ENCODE peak calls at places on chromosomes 7 and 10, in nine cellular contexts. One of them, this sample, is unnamed.

GRCh38 chr7:44310221-44310848 is 15.1 kb downstream of the CAMK2B start:
- DNase-seq in endodermal cell: no peak
- DNase-seq in uterus: no peak
- DNase-seq in CD8-positive, alpha-beta T cell: peak; percentile 34
- DNase-seq in kidney: no peak
- DNase-seq in heart left ventricle: no peak
- DNase-seq in fibroblast of lung: no peak
- DNase-seq in adrenal gland: peak; percentile 77
- DNase-seq in spleen: peak; percentile 60
- DNase-seq in this sample: no peak

GRCh38 chr10:15363031-15363430 is 8.1 kb downstream of the FAM171A1 start:
- DNase-seq in endodermal cell: peak; percentile 66
- DNase-seq in uterus: no peak
- DNase-seq in CD8-positive, alpha-beta T cell: no peak
- DNase-seq in kidney: no peak
- DNase-seq in heart left ventricle: no peak
- DNase-seq in fibroblast of lung: peak; percentile 28
- DNase-seq in adrenal gland: no peak
- DNase-seq in spleen: no peak
- DNase-seq in this sample: no peak

GRCh38 chr7:156178857-156179256 is 366.6 kb upstream of the SHH start:
- DNase-seq in endodermal cell: peak; percentile 39
- DNase-seq in uterus: no peak
- DNase-seq in CD8-positive, alpha-beta T cell: no peak
- DNase-seq in kidney: peak; percentile 36
- DNase-seq in heart left ventricle: no peak
- DNase-seq in fibroblast of lung: no peak
- DNase-seq in adrenal gland: no peak
- DNase-seq in spleen: peak; percentile 59
- DNase-seq in this sample: no peak

GRCh38 chr10:133292919-133293809 is 15.5 kb downstream of the TUBGCP2 start:
- DNase-seq in endodermal cell: no peak
- DNase-seq in uterus: no peak
- DNase-seq in CD8-positive, alpha-beta T cell: no peak
- DNase-seq in kidney: no peak
- DNase-seq in heart left ventricle: no peak
- DNase-seq in fibroblast of lung: peak; percentile 60
- DNase-seq in adrenal gland: no peak
- DNase-seq in spleen: peak; percentile 77
- DNase-seq in this sample: peak; percentile 18

GRCh38 chr10:69732826-69733150 is 68.9 kb upstream of the COL13A1 start:
- DNase-seq in endodermal cell: no peak
- DNase-seq in uterus: no peak
- DNase-seq in CD8-positive, alpha-beta T cell: no peak
- DNase-seq in kidney: no peak
- DNase-seq in heart left ventricle: no peak
- DNase-seq in fibroblast of lung: no peak
- DNase-seq in adrenal gland: no peak
- DNase-seq in spleen: no peak
- DNase-seq in this sample: no peak

GRCh38 chr10:72146559-72147323 is 58.4 kb upstream of the SPOCK2 start:
- DNase-seq in endodermal cell: no peak
- DNase-seq in uterus: no peak
- DNase-seq in CD8-positive, alpha-beta T cell: no peak
- DNase-seq in kidney: no peak
- DNase-seq in heart left ventricle: no peak
- DNase-seq in fibroblast of lung: no peak
- DNase-seq in adrenal gland: no peak
- DNase-seq in spleen: no peak
- DNase-seq in this sample: no peak

GRCh38 chr7:25857376-25858067 is 294.5 kb upstream of the NFE2L3 start:
- DNase-seq in endodermal cell: peak; percentile 87
- DNase-seq in uterus: peak; percentile 89
- DNase-seq in CD8-positive, alpha-beta T cell: no peak
- DNase-seq in kidney: peak; percentile 87
- DNase-seq in heart left ventricle: no peak
- DNase-seq in fibroblast of lung: no peak
- DNase-seq in adrenal gland: no peak
- DNase-seq in spleen: no peak
- DNase-seq in this sample: peak; percentile 82

GRCh38 chr7:45647967-45648670 is 74.0 kb downstream of the ADCY1 start:
- DNase-seq in endodermal cell: peak; percentile 21
- DNase-seq in uterus: no peak
- DNase-seq in CD8-positive, alpha-beta T cell: no peak
- DNase-seq in kidney: no peak
- DNase-seq in heart left ventricle: no peak
- DNase-seq in fibroblast of lung: no peak
- DNase-seq in adrenal gland: no peak
- DNase-seq in spleen: no peak
- DNase-seq in this sample: no peak

GRCh38 chr10:67088035-67088434 is 162.2 kb downstream of the LRRTM3 start:
- DNase-seq in endodermal cell: no peak
- DNase-seq in uterus: no peak
- DNase-seq in CD8-positive, alpha-beta T cell: no peak
- DNase-seq in kidney: no peak
- DNase-seq in heart left ventricle: peak; percentile 13
- DNase-seq in fibroblast of lung: no peak
- DNase-seq in adrenal gland: no peak
- DNase-seq in spleen: no peak
- DNase-seq in this sample: no peak

GRCh38 chr7:110853263-110853662 is 237.7 kb upstream of the LRRN3 start:
- DNase-seq in endodermal cell: no peak
- DNase-seq in uterus: no peak
- DNase-seq in CD8-positive, alpha-beta T cell: no peak
- DNase-seq in kidney: no peak
- DNase-seq in heart left ventricle: no peak
- DNase-seq in fibroblast of lung: no peak
- DNase-seq in adrenal gland: no peak
- DNase-seq in spleen: no peak
- DNase-seq in this sample: no peak

GRCh38 chr7:81449105-81449504 is 320.7 kb downstream of the HGF start:
- DNase-seq in endodermal cell: no peak
- DNase-seq in uterus: no peak
- DNase-seq in CD8-positive, alpha-beta T cell: no peak
- DNase-seq in kidney: no peak
- DNase-seq in heart left ventricle: no peak
- DNase-seq in fibroblast of lung: no peak
- DNase-seq in adrenal gland: no peak
- DNase-seq in spleen: no peak
- DNase-seq in this sample: no peak

GRCh38 chr10:69218831-69219230 is 1.3 kb upstream of the HKDC1 start:
- DNase-seq in endodermal cell: no peak
- DNase-seq in uterus: no peak
- DNase-seq in CD8-positive, alpha-beta T cell: no peak
- DNase-seq in kidney: no peak
- DNase-seq in heart left ventricle: no peak
- DNase-seq in fibroblast of lung: no peak
- DNase-seq in adrenal gland: no peak
- DNase-seq in spleen: no peak
- DNase-seq in this sample: no peak

GRCh38 chr7:117597755-117598154 is 117.9 kb downstream of the CFTR start:
- DNase-seq in endodermal cell: no peak
- DNase-seq in uterus: no peak
- DNase-seq in CD8-positive, alpha-beta T cell: no peak
- DNase-seq in kidney: no peak
- DNase-seq in heart left ventricle: no peak
- DNase-seq in fibroblast of lung: no peak
- DNase-seq in adrenal gland: no peak
- DNase-seq in spleen: no peak
- DNase-seq in this sample: no peak

GRCh38 chr7:2570021-2570420 is 11.2 kb downstream of the IQCE start:
- DNase-seq in endodermal cell: no peak
- DNase-seq in uterus: no peak
- DNase-seq in CD8-positive, alpha-beta T cell: no peak
- DNase-seq in kidney: peak; percentile 37
- DNase-seq in heart left ventricle: no peak
- DNase-seq in fibroblast of lung: no peak
- DNase-seq in adrenal gland: no peak
- DNase-seq in spleen: no peak
- DNase-seq in this sample: peak; percentile 8

GRCh38 chr10:71293446-71294090 is 25.5 kb upstream of the SLC29A3 start:
- DNase-seq in endodermal cell: no peak
- DNase-seq in uterus: no peak
- DNase-seq in CD8-positive, alpha-beta T cell: no peak
- DNase-seq in kidney: peak; percentile 95
- DNase-seq in heart left ventricle: no peak
- DNase-seq in fibroblast of lung: no peak
- DNase-seq in adrenal gland: no peak
- DNase-seq in spleen: no peak
- DNase-seq in this sample: no peak

GRCh38 chr10:82564353-82565218 is 689.6 kb downstream of the NRG3 start:
- DNase-seq in endodermal cell: no peak
- DNase-seq in uterus: no peak
- DNase-seq in CD8-positive, alpha-beta T cell: no peak
- DNase-seq in kidney: no peak
- DNase-seq in heart left ventricle: no peak
- DNase-seq in fibroblast of lung: peak; percentile 10
- DNase-seq in adrenal gland: peak; percentile 37
- DNase-seq in spleen: no peak
- DNase-seq in this sample: no peak

GRCh38 chr10:4763960-4764428 is 62.0 kb upstream of the AKR1E2 start:
- DNase-seq in endodermal cell: no peak
- DNase-seq in uterus: no peak
- DNase-seq in CD8-positive, alpha-beta T cell: no peak
- DNase-seq in kidney: no peak
- DNase-seq in heart left ventricle: no peak
- DNase-seq in fibroblast of lung: peak; percentile 89
- DNase-seq in adrenal gland: no peak
- DNase-seq in spleen: no peak
- DNase-seq in this sample: no peak

GRCh38 chr7:41579961-41580935 is 122.6 kb downstream of the INHBA start:
- DNase-seq in endodermal cell: no peak
- DNase-seq in uterus: no peak
- DNase-seq in CD8-positive, alpha-beta T cell: no peak
- DNase-seq in kidney: no peak
- DNase-seq in heart left ventricle: no peak
- DNase-seq in fibroblast of lung: peak; percentile 99
- DNase-seq in adrenal gland: no peak
- DNase-seq in spleen: no peak
- DNase-seq in this sample: no peak

GRCh38 chr7:32905175-32905662 is 13.7 kb upstream of the KBTBD2 start:
- DNase-seq in endodermal cell: peak; percentile 91
- DNase-seq in uterus: peak; percentile 47
- DNase-seq in CD8-positive, alpha-beta T cell: peak; percentile 60
- DNase-seq in kidney: no peak
- DNase-seq in heart left ventricle: peak; percentile 47
- DNase-seq in fibroblast of lung: peak; percentile 83
- DNase-seq in adrenal gland: peak; percentile 59
- DNase-seq in spleen: no peak
- DNase-seq in this sample: peak; percentile 43

DNA sequence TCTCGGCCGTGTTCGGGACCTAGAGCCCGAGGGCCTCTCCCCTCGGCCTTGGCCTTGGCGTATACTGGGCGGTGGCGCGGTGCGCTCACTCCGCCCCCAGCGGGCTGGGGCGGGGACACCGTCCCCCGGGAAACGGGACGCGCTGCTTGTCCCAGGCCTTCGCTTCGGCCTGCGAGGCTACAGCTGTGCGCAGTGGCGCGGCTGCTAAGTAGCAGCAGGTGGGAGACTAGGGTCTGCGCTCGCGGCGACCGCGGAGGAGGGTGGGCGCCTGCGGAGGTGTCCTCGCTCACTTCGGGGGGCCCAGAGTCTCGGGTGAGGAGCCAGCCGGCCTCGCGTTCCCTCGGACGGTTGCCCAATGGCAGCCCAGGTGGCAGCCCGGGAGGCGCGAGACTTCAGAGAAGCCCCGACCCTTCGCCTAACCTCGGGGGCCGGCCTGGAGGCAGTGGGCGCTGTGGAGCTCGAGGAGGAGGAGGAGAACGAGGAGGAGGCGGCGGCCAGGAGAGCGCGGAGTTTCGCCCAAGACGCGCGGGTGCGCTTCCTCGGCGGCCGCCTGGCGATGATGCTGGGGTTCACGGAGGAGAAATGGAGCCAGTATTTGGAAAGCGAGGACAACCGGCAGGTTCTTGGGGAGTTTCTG is at the start of gene DNAH11:
- DNase-seq in endodermal cell: peak; percentile 93
- DNase-seq in uterus: no peak
- DNase-seq in CD8-positive, alpha-beta T cell: no peak
- DNase-seq in kidney: peak; percentile 75
- DNase-seq in heart left ventricle: no peak
- DNase-seq in fibroblast of lung: peak; percentile 34
- DNase-seq in adrenal gland: peak; percentile 54
- DNase-seq in spleen: peak; percentile 77
- DNase-seq in this sample: peak; percentile 59
- TF ChIP-seq CTCF in endodermal cell: no peak
- TF ChIP-seq CTCF in uterus: no peak
- TF ChIP-seq CTCF in CD8-positive, alpha-beta T cell: no peak
- TF ChIP-seq CTCF in kidney: no peak
- TF ChIP-seq CTCF in heart left ventricle: no peak
- TF ChIP-seq CTCF in fibroblast of lung: no peak
- TF ChIP-seq CTCF in adrenal gland: no peak
- TF ChIP-seq CTCF in spleen: no peak
- TF ChIP-seq CTCF in this sample: no peak

GRCh38 chr10:131578472-131578970 is 267.0 kb upstream of the TCERG1L start:
- DNase-seq in endodermal cell: no peak
- DNase-seq in uterus: no peak
- DNase-seq in CD8-positive, alpha-beta T cell: no peak
- DNase-seq in kidney: no peak
- DNase-seq in heart left ventricle: no peak
- DNase-seq in fibroblast of lung: no peak
- DNase-seq in adrenal gland: no peak
- DNase-seq in spleen: no peak
- DNase-seq in this sample: no peak
- H3K9me3 ChIP-seq in endodermal cell: no peaks in the 10 kb centered on the region
- H3K9me3 ChIP-seq in uterus: no peaks in the 10 kb centered on the region
- H3K9me3 ChIP-seq in CD8-positive, alpha-beta T cell: no peaks in the 10 kb centered on the region
- H3K9me3 ChIP-seq in kidney: no peaks in the 10 kb centered on the region
- H3K9me3 ChIP-seq in heart left ventricle: no peaks in the 10 kb centered on the region
- H3K9me3 ChIP-seq in fibroblast of lung: no peaks in the 10 kb centered on the region
- H3K9me3 ChIP-seq in adrenal gland: no peaks in the 10 kb centered on the region
- H3K9me3 ChIP-seq in spleen: no peaks in the 10 kb centered on the region
- H3K9me3 ChIP-seq in this sample: no peaks in the 10 kb centered on the region

GRCh38 chr7:27700501-27700900 is 37.8 kb upstream of the HIBADH start:
- DNase-seq in endodermal cell: no peak
- DNase-seq in uterus: no peak
- DNase-seq in CD8-positive, alpha-beta T cell: no peak
- DNase-seq in kidney: no peak
- DNase-seq in heart left ventricle: no peak
- DNase-seq in fibroblast of lung: no peak
- DNase-seq in adrenal gland: no peak
- DNase-seq in spleen: no peak
- DNase-seq in this sample: no peak
- TF ChIP-seq CTCF in endodermal cell: no peak
- TF ChIP-seq CTCF in uterus: no peak
- TF ChIP-seq CTCF in CD8-positive, alpha-beta T cell: no peak
- TF ChIP-seq CTCF in kidney: no peak
- TF ChIP-seq CTCF in heart left ventricle: no peak
- TF ChIP-seq CTCF in fibroblast of lung: no peak
- TF ChIP-seq CTCF in adrenal gland: no peak
- TF ChIP-seq CTCF in spleen: no peak
- TF ChIP-seq CTCF in this sample: no peak

DNA sequence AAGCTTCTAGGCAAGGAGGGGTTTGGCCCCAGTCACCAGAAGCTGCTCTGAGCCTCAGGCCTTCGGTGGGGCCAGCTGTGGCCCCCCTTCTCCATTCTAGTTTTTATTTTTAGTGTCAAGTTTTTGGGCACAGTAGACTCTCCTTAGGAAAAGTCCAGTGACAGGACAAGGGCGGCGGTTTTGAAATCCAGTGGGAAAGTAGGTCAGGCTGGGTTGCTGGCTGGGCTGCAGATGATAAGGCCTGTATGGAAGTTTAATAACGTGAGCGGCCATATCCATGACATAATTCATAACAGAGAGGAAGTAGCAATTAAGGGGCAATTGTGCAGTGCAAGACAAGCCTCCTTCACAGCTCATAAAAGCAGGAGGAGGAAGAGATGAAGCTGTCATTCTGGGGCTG is 87.1 kb upstream of the ZNF716 start:
- DNase-seq in endodermal cell: no peak
- DNase-seq in uterus: no peak
- DNase-seq in CD8-positive, alpha-beta T cell: no peak
- DNase-seq in kidney: no peak
- DNase-seq in heart left ventricle: no peak
- DNase-seq in fibroblast of lung: no peak
- DNase-seq in adrenal gland: peak; percentile 81
- DNase-seq in spleen: no peak
- DNase-seq in this sample: no peak
- H3K9me3 ChIP-seq in endodermal cell: peaks cover 72% of the 10 kb centered on the region
- H3K9me3 ChIP-seq in uterus: no peaks in the 10 kb centered on the region
- H3K9me3 ChIP-seq in CD8-positive, alpha-beta T cell: no peaks in the 10 kb centered on the region
- H3K9me3 ChIP-seq in kidney: no peaks in the 10 kb centered on the region
- H3K9me3 ChIP-seq in heart left ventricle: no peaks in the 10 kb centered on the region
- H3K9me3 ChIP-seq in fibroblast of lung: no peaks in the 10 kb centered on the region
- H3K9me3 ChIP-seq in adrenal gland: no peaks in the 10 kb centered on the region
- H3K9me3 ChIP-seq in spleen: peaks cover 4% of the 10 kb centered on the region
- H3K9me3 ChIP-seq in this sample: no peaks in the 10 kb centered on the region